ENCODE peak calls at places on chromosome 22, in four cellular contexts. One of them, this sample, is unnamed.

GRCh38 chr22:19689408-19689807 is 24.9 kb upstream of the SEPTIN5 start:
- DNase-seq in HepG2: no peak
- DNase-seq in SK-N-SH: no peak
- DNase-seq in K562: no peak
- DNase-seq in this sample: no peak

GRCh38 chr22:50600541-50600940 is at the start of gene MAPK8IP2:
- DNase-seq in SK-N-SH: peak
- DNase-seq in K562: peak
- DNase-seq in HepG2: no peak
- DNase-seq in this sample: no peak

GRCh38 chr22:50304528-50305392 is 2.7 kb downstream of the PLXNB2 start:
- DNase-seq in HepG2: no peak
- DNase-seq in K562: peak
- DNase-seq in SK-N-SH: no peak
- DNase-seq in this sample: no peak

GRCh38 chr22:46303347-46303965 is 6.8 kb downstream of the GTSE1 start:
- DNase-seq in HepG2: no peak
- DNase-seq in SK-N-SH: no peak
- DNase-seq in K562: no peak
- DNase-seq in this sample: no peak

GRCh38 chr22:50684501-50684900 is 11.9 kb downstream of the SHANK3 start:
- DNase-seq in K562: no peak
- DNase-seq in HepG2: no peak
- DNase-seq in SK-N-SH: peak
- DNase-seq in this sample: no peak

GRCh38 chr22:32005453-32005852 is 37.6 kb upstream of the SLC5A1 start:
- DNase-seq in SK-N-SH: no peak
- DNase-seq in K562: no peak
- DNase-seq in HepG2: no peak
- DNase-seq in this sample: no peak

GRCh38 chr22:25208743-25209505 is 9.3 kb downstream of the CRYBB3 start:
- DNase-seq in SK-N-SH: no peak
- DNase-seq in K562: no peak
- DNase-seq in HepG2: no peak
- DNase-seq in this sample: peak

GRCh38 chr22:19060356-19061009 is 61.7 kb downstream of the DGCR2 start:
- DNase-seq in HepG2: no peak
- DNase-seq in SK-N-SH: no peak
- DNase-seq in K562: no peak
- DNase-seq in this sample: no peak

GRCh38 chr22:29152045-29152380 is 53.7 kb upstream of the EMID1 start:
- DNase-seq in SK-N-SH: no peak
- DNase-seq in K562: no peak
- DNase-seq in HepG2: no peak
- DNase-seq in this sample: peak

GRCh38 chr22:46929046-46929688 is 166.7 kb downstream of the TBC1D22A start:
- DNase-seq in K562: no peak
- DNase-seq in SK-N-SH: no peak
- DNase-seq in HepG2: no peak
- DNase-seq in this sample: no peak

GRCh38 chr22:19199479-19199878 is 20.9 kb upstream of the SLC25A1 start:
- DNase-seq in SK-N-SH: no peak
- DNase-seq in HepG2: no peak
- DNase-seq in K562: no peak
- DNase-seq in this sample: no peak

GRCh38 chr22:42145175-42145574 is 14.6 kb upstream of the CYP2D6 start:
- DNase-seq in K562: no peak
- DNase-seq in SK-N-SH: no peak
- DNase-seq in HepG2: no peak
- DNase-seq in this sample: no peak

GRCh38 chr22:22593964-22594656 is 35.0 kb upstream of the PRAME start:
- DNase-seq in SK-N-SH: peak
- DNase-seq in K562: peak
- DNase-seq in HepG2: peak
- DNase-seq in this sample: peak

GRCh38 chr22:44085743-44086741 is 61.9 kb downstream of the PARVB start:
- DNase-seq in SK-N-SH: peak
- DNase-seq in K562: peak
- DNase-seq in HepG2: peak
- DNase-seq in this sample: peak

GRCh38 chr22:31618057-31618456 is 44.0 kb downstream of the PISD start:
- DNase-seq in HepG2: no peak
- DNase-seq in SK-N-SH: no peak
- DNase-seq in K562: no peak
- DNase-seq in this sample: no peak

GRCh38 chr22:50262460-50262911 is 1.0 kb upstream of the MAPK12 start:
- DNase-seq in K562: peak
- DNase-seq in HepG2: peak
- DNase-seq in SK-N-SH: no peak
- DNase-seq in this sample: no peak

GRCh38 chr22:24444729-24445466 is 17.5 kb downstream of the ADORA2A start:
- DNase-seq in HepG2: no peak
- DNase-seq in K562: no peak
- DNase-seq in SK-N-SH: peak
- DNase-seq in this sample: no peak

GRCh38 chr22:48927591-48927990 is 900.1 kb downstream of the BRD1 start:
- DNase-seq in K562: no peak
- DNase-seq in HepG2: no peak
- DNase-seq in SK-N-SH: no peak
- DNase-seq in this sample: no peak

GRCh38 chr22:41099036-41099435 is 6.6 kb downstream of the EP300 start:
- DNase-seq in SK-N-SH: no peak
- DNase-seq in HepG2: no peak
- DNase-seq in K562: no peak
- DNase-seq in this sample: no peak

GRCh38 chr22:48753381-48753730 is 1074.3 kb downstream of the BRD1 start:
- DNase-seq in SK-N-SH: no peak
- DNase-seq in K562: no peak
- DNase-seq in HepG2: no peak
- DNase-seq in this sample: no peak

GRCh38 chr22:24106385-24107381 is 74.6 kb upstream of the SUSD2 start:
- DNase-seq in HepG2: no peak
- DNase-seq in K562: no peak
- DNase-seq in SK-N-SH: no peak
- DNase-seq in this sample: peak

GRCh38 chr22:50674127-50674493 is 1.5 kb downstream of the SHANK3 start:
- DNase-seq in HepG2: no peak
- DNase-seq in SK-N-SH: peak
- DNase-seq in K562: no peak
- DNase-seq in this sample: no peak

GRCh38 chr22:22520020-22520656 is at the start of gene ZNF280A:
- DNase-seq in SK-N-SH: no peak
- DNase-seq in K562: peak
- DNase-seq in HepG2: peak
- DNase-seq in this sample: no peak

GRCh38 chr22:31970490-31971444 is 26.4 kb downstream of the YWHAH start:
- DNase-seq in HepG2: peak
- DNase-seq in K562: peak
- DNase-seq in SK-N-SH: peak
- DNase-seq in this sample: peak

GRCh38 chr22:18954941-18955571 is 19.0 kb upstream of the PRODH start:
- DNase-seq in K562: no peak
- DNase-seq in SK-N-SH: no peak
- DNase-seq in HepG2: no peak
- DNase-seq in this sample: no peak

GRCh38 chr22:24133187-24133965 is 47.9 kb upstream of the SUSD2 start:
- DNase-seq in K562: no peak
- DNase-seq in SK-N-SH: no peak
- DNase-seq in HepG2: no peak
- DNase-seq in this sample: peak

GRCh38 chr22:47337161-47337621 is 574.7 kb downstream of the TBC1D22A start:
- DNase-seq in SK-N-SH: no peak
- DNase-seq in HepG2: peak
- DNase-seq in K562: peak
- DNase-seq in this sample: no peak

GRCh38 chr22:17918840-17919239 is 105.5 kb downstream of the MICAL3 start:
- DNase-seq in SK-N-SH: no peak
- DNase-seq in K562: no peak
- DNase-seq in HepG2: no peak
- DNase-seq in this sample: no peak

GRCh38 chr22:41411021-41411851 is 29.5 kb downstream of the TEF start:
- DNase-seq in K562: no peak
- DNase-seq in SK-N-SH: no peak
- DNase-seq in HepG2: no peak
- DNase-seq in this sample: no peak

GRCh38 chr22:46589141-46589748 is 30.9 kb upstream of the GRAMD4 start:
- DNase-seq in SK-N-SH: no peak
- DNase-seq in K562: no peak
- DNase-seq in HepG2: no peak
- DNase-seq in this sample: no peak

GRCh38 chr22:47401976-47402770 is 639.7 kb downstream of the TBC1D22A start:
- DNase-seq in HepG2: no peak
- DNase-seq in SK-N-SH: no peak
- DNase-seq in K562: no peak
- DNase-seq in this sample: no peak

GRCh38 chr22:48356731-48357130 is 1470.9 kb downstream of the BRD1 start:
- DNase-seq in SK-N-SH: no peak
- DNase-seq in HepG2: no peak
- DNase-seq in K562: no peak
- DNase-seq in this sample: no peak

GRCh38 chr22:17104336-17104935 is 16.7 kb downstream of the TMEM121B start:
- DNase-seq in SK-N-SH: no peak
- DNase-seq in K562: no peak
- DNase-seq in HepG2: no peak
- DNase-seq in this sample: no peak

GRCh38 chr22:23375031-23375827 is 194.9 kb downstream of the BCR start:
- DNase-seq in SK-N-SH: no peak
- DNase-seq in K562: no peak
- DNase-seq in HepG2: no peak
- DNase-seq in this sample: no peak

GRCh38 chr22:28927526-28928089 is 44.2 kb downstream of the ZNRF3 start:
- DNase-seq in K562: peak
- DNase-seq in SK-N-SH: no peak
- DNase-seq in HepG2: no peak
- DNase-seq in this sample: no peak

GRCh38 chr22:48710410-48710809 is 1117.3 kb downstream of the BRD1 start:
- DNase-seq in SK-N-SH: no peak
- DNase-seq in HepG2: no peak
- DNase-seq in K562: no peak
- DNase-seq in this sample: no peak

GRCh38 chr22:45210174-45210573 is 30.5 kb downstream of the KIAA0930 start:
- DNase-seq in SK-N-SH: no peak
- DNase-seq in HepG2: no peak
- DNase-seq in K562: no peak
- DNase-seq in this sample: no peak

GRCh38 chr22:45212306-45212709 is 28.4 kb downstream of the KIAA0930 start:
- DNase-seq in SK-N-SH: peak
- DNase-seq in HepG2: no peak
- DNase-seq in K562: no peak
- DNase-seq in this sample: no peak

GRCh38 chr22:45211435-45211834 is 29.3 kb downstream of the KIAA0930 start:
- DNase-seq in SK-N-SH: no peak
- DNase-seq in HepG2: no peak
- DNase-seq in K562: no peak
- DNase-seq in this sample: no peak

GRCh38 chr22:45211848-45212247 is 28.8 kb downstream of the KIAA0930 start:
- DNase-seq in SK-N-SH: no peak
- DNase-seq in K562: no peak
- DNase-seq in HepG2: no peak
- DNase-seq in this sample: no peak

GRCh38 chr22:45210577-45211431 is 29.9 kb downstream of the KIAA0930 start:
- DNase-seq in HepG2: no peak
- DNase-seq in K562: no peak
- DNase-seq in SK-N-SH: no peak
- DNase-seq in this sample: no peak
- TF ChIP-seq FOXJ3 in HepG2: no peak
- TF ChIP-seq FOXJ3 in K562: no peak
- TF ChIP-seq FOXJ3 in SK-N-SH: no peak
- TF ChIP-seq FOXJ3 in this sample: no peak

GRCh38 chr22:37119872-37120271 is 10.4 kb upstream of the TMPRSS6 start:
- DNase-seq in HepG2: no peak
- DNase-seq in K562: no peak
- DNase-seq in SK-N-SH: no peak
- DNase-seq in this sample: no peak

GRCh38 chr22:37123649-37124048 is 14.1 kb upstream of the TMPRSS6 start:
- DNase-seq in K562: no peak
- DNase-seq in SK-N-SH: peak
- DNase-seq in HepG2: no peak
- DNase-seq in this sample: no peak

GRCh38 chr22:37121887-37122591 is 12.5 kb upstream of the TMPRSS6 start:
- DNase-seq in K562: no peak
- DNase-seq in HepG2: peak
- DNase-seq in SK-N-SH: peak
- DNase-seq in this sample: no peak

GRCh38 chr22:37120569-37121340 is 11.2 kb upstream of the TMPRSS6 start:
- DNase-seq in K562: no peak
- DNase-seq in SK-N-SH: no peak
- DNase-seq in HepG2: no peak
- DNase-seq in this sample: no peak

GRCh38 chr22:37122598-37123180 is 13.2 kb upstream of the TMPRSS6 start:
- DNase-seq in HepG2: no peak
- DNase-seq in K562: no peak
- DNase-seq in SK-N-SH: no peak
- DNase-seq in this sample: no peak
- TF ChIP-seq FOXJ3 in HepG2: no peak
- TF ChIP-seq FOXJ3 in K562: no peak
- TF ChIP-seq FOXJ3 in SK-N-SH: no peak
- TF ChIP-seq FOXJ3 in this sample: no peak

DNA sequence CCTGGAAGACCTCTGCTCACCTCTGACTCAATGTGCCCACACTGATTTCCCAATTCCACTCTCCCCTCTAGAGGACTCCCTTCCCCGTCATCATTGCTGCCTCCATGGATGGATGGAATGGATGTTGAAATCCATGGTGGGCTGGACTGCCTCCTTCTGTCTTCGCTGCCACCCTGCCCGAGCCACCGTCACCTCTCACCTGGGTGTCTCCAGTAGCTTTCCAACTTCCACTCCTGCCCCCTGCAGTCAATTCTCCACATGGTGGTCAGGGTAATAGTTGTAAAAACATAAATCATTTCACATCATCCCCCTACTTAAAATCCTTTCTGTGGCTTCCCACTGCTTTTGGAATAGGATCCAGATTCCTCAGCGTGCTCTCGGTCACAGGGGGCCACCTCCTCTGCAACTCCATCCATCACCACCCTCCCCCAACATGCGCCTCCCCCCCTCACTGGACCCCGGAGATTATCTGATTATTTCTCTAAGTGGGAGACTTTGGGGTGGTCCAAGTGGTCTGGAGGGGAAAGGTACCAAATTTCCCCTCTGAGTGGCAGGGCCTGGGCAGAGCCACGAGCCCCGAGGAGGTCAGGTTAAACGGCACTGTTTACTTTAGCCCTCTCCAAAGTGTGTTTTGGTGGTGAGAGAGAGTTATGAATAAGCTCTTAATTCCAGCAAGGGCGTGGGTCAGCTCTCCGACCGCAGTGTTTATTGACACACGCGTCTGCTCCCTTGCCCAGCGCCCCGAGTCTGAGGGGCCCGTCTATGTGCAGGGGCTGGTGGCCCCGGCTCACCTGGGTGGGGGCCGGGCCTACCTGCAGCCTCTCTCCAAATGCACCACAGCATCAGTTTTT is 313.7 kb downstream of the MN1 start:
- DNase-seq in K562: no peak
- DNase-seq in HepG2: peak
- DNase-seq in SK-N-SH: no peak
- DNase-seq in this sample: no peak
- TF ChIP-seq FOXJ3 in K562: no peak
- TF ChIP-seq FOXJ3 in HepG2: no peak
- TF ChIP-seq FOXJ3 in SK-N-SH: no peak
- TF ChIP-seq FOXJ3 in this sample: no peak

GRCh38 chr22:30245985-30246901 is at the start of gene LIF:
- DNase-seq in K562: peak
- DNase-seq in HepG2: no peak
- DNase-seq in SK-N-SH: peak
- DNase-seq in this sample: peak
- TF ChIP-seq FOXJ3 in K562: no peak
- TF ChIP-seq FOXJ3 in HepG2: no peak
- TF ChIP-seq FOXJ3 in SK-N-SH: no peak
- TF ChIP-seq FOXJ3 in this sample: no peak